ENCODE peak calls at places on chromosomes 6 and 20, in four cellular contexts. One of them, this sample, is unnamed. For H3F3A, the result is how much of the 10 kb centered on the place peaks cover.

GRCh38 chr6:34922177-34922663 is 33.2 kb downstream of the ANKS1A start:
- DNase-seq in PC-3: peak
- DNase-seq in GM23248: peak
- DNase-seq in PC-9: peak
- DNase-seq in this sample: no peak

GRCh38 chr20:25437153-25437581 is 29.7 kb downstream of the GINS1 start:
- DNase-seq in PC-9: peak
- DNase-seq in GM23248: peak
- DNase-seq in PC-3: no peak
- DNase-seq in this sample: no peak

GRCh38 chr20:40563296-40563950 is 125.6 kb downstream of the MAFB start:
- DNase-seq in PC-3: peak
- DNase-seq in PC-9: peak
- DNase-seq in GM23248: peak
- DNase-seq in this sample: no peak

GRCh38 chr6:128167552-128167951 is 266.7 kb upstream of the THEMIS start:
- DNase-seq in PC-3: peak
- DNase-seq in GM23248: peak
- DNase-seq in PC-9: no peak
- DNase-seq in this sample: no peak

GRCh38 chr20:5056801-5057599 is 55.7 kb upstream of the SLC23A2 start:
- DNase-seq in GM23248: peak
- DNase-seq in PC-9: peak
- DNase-seq in PC-3: peak
- DNase-seq in this sample: peak

GRCh38 chr6:154352898-154353585 is 3.6 kb downstream of the IPCEF1 start:
- DNase-seq in GM23248: no peak
- DNase-seq in PC-9: no peak
- DNase-seq in PC-3: no peak
- DNase-seq in this sample: no peak

GRCh38 chr20:61649879-61650200 is 397.8 kb downstream of the CDH4 start:
- DNase-seq in PC-3: no peak
- DNase-seq in GM23248: no peak
- DNase-seq in PC-9: no peak
- DNase-seq in this sample: no peak

GRCh38 chr6:20811112-20811746 is 277.0 kb downstream of the CDKAL1 start:
- DNase-seq in PC-9: peak
- DNase-seq in GM23248: peak
- DNase-seq in PC-3: peak
- DNase-seq in this sample: no peak

GRCh38 chr20:43220612-43221011 is 30.9 kb upstream of the PTPRT start:
- DNase-seq in PC-9: no peak
- DNase-seq in GM23248: peak
- DNase-seq in PC-3: no peak
- DNase-seq in this sample: no peak

GRCh38 chr6:119676230-119676629 is 326.7 kb upstream of the MAN1A1 start:
- DNase-seq in GM23248: no peak
- DNase-seq in PC-3: no peak
- DNase-seq in PC-9: no peak
- DNase-seq in this sample: no peak

GRCh38 chr6:42523158-42523814 is 40.5 kb upstream of the UBR2 start:
- DNase-seq in PC-9: no peak
- DNase-seq in GM23248: peak
- DNase-seq in PC-3: no peak
- DNase-seq in this sample: no peak

GRCh38 chr6:118784641-118785164 is 109.2 kb upstream of the ASF1A start:
- DNase-seq in GM23248: no peak
- DNase-seq in PC-9: no peak
- DNase-seq in PC-3: peak
- DNase-seq in this sample: no peak

GRCh38 chr6:79607000-79607399 is 24.1 kb upstream of the SH3BGRL2 start:
- DNase-seq in PC-9: no peak
- DNase-seq in GM23248: no peak
- DNase-seq in PC-3: no peak
- DNase-seq in this sample: no peak

GRCh38 chr6:33702345-33702977 is 9.0 kb downstream of the UQCC2 start:
- DNase-seq in PC-9: no peak
- DNase-seq in PC-3: peak
- DNase-seq in GM23248: peak
- DNase-seq in this sample: peak

GRCh38 chr6:66865771-66866170 is 1158.7 kb upstream of the EYS start:
- DNase-seq in PC-3: peak
- DNase-seq in PC-9: no peak
- DNase-seq in GM23248: no peak
- DNase-seq in this sample: no peak

GRCh38 chr6:150072201-150072600 is 3.3 kb upstream of the ULBP3 start:
- DNase-seq in PC-3: peak
- DNase-seq in PC-9: peak
- DNase-seq in GM23248: peak
- DNase-seq in this sample: peak

GRCh38 chr6:138467901-138468300 is 31.4 kb downstream of the NHSL1 start:
- DNase-seq in PC-9: no peak
- DNase-seq in PC-3: peak
- DNase-seq in GM23248: no peak
- DNase-seq in this sample: no peak

GRCh38 chr6:34001706-34002645 is 143.9 kb downstream of the GRM4 start:
- DNase-seq in PC-3: no peak
- DNase-seq in PC-9: no peak
- DNase-seq in GM23248: no peak
- DNase-seq in this sample: no peak

GRCh38 chr6:134111062-134111677 is 58.7 kb upstream of the SLC2A12 start:
- DNase-seq in PC-9: peak
- DNase-seq in PC-3: peak
- DNase-seq in GM23248: peak
- DNase-seq in this sample: peak

GRCh38 chr6:75329703-75330102 is 45.1 kb upstream of the TMEM30A start:
- DNase-seq in PC-3: no peak
- DNase-seq in GM23248: no peak
- DNase-seq in PC-9: no peak
- DNase-seq in this sample: no peak
- H3F3A ChIP-seq in PC-3: under half
- H3F3A ChIP-seq in GM23248: under half
- H3F3A ChIP-seq in PC-9: under half
- H3F3A ChIP-seq in this sample: under half

DNA sequence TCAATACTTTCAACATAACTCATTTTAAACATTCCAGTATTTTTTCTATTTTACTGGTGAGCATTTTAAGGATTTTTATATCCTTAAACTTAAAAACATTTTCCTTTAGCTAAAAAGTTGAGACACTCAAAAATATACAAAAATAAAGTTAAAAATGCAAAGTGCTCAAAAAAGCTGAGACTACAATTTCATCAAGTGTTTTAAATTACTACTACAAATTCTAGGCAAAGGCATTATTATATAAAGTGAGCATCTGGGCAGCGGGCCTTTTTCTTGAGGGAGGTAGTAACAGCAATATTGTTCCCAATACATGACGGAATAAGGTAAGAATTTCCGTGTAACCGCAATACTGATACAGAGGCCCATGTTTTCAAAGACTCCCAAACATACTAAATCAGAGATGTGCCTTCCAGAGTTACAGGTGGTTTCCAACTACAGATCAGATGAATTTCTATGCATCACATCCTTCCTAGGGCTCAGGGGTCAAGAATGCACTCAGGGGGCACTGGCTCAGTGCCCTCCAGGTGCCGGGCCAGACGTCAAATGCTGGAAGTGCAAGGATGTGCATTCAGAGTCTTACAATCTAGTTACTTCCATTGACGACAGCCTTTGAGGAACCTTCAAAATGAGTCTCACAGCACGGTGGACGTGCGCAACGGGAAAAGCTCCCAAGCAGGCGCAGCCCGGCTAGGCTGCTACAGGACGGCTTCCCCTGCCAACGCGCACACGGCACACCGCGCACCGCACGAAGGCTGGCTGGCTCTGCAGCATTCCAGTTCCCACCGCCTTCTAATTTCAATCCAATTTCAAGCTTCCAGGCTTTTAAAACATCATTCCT is 1.7 kb downstream of the PHF10 start:
- DNase-seq in GM23248: peak
- DNase-seq in PC-9: peak
- DNase-seq in PC-3: peak
- DNase-seq in this sample: peak
- H3K4me2 ChIP-seq in GM23248: peak
- H3K4me2 ChIP-seq in PC-9: peak
- H3K4me2 ChIP-seq in PC-3: peak
- H3K4me2 ChIP-seq in this sample: peak

GRCh38 chr6:89353702-89354392 is 1.3 kb upstream of the UBE2J1 start:
- DNase-seq in PC-9: no peak
- DNase-seq in GM23248: no peak
- DNase-seq in PC-3: no peak
- DNase-seq in this sample: peak

GRCh38 chr6:89355511-89356185 is 3.1 kb upstream of the UBE2J1 start:
- DNase-seq in GM23248: no peak
- DNase-seq in PC-3: no peak
- DNase-seq in PC-9: no peak
- DNase-seq in this sample: peak

GRCh38 chr6:89359561-89359960 is 7.0 kb upstream of the UBE2J1 start:
- DNase-seq in PC-3: no peak
- DNase-seq in PC-9: no peak
- DNase-seq in GM23248: no peak
- DNase-seq in this sample: no peak

GRCh38 chr6:89357390-89357789 is 4.9 kb upstream of the UBE2J1 start:
- DNase-seq in PC-9: no peak
- DNase-seq in PC-3: no peak
- DNase-seq in GM23248: no peak
- DNase-seq in this sample: peak

DNA sequence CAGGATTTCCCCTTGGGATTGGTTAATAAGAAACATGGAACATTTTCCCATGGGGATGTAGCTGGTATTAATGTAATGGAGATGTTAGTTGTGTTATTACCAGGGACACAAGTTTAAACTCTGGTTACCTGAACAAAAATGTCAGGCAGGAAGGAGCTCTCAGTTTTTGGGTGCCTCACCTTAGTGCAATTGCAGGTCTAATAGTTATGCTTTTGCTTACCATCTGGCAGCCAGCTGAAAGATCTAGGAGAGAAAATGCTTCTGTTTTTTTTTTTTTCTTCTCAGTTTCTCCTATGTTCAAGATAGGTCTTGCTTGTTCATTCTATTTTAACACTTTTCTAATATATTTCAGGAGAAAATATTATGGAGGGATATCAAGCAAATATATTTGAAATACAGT is 4.1 kb upstream of the UBE2J1 start:
- DNase-seq in PC-9: no peak
- DNase-seq in GM23248: no peak
- DNase-seq in PC-3: no peak
- DNase-seq in this sample: peak
- H3F3A ChIP-seq in PC-9: under half
- H3F3A ChIP-seq in GM23248: under half
- H3F3A ChIP-seq in PC-3: under half
- H3F3A ChIP-seq in this sample: half or more

GRCh38 chr6:167302074-167302473 is 11.0 kb downstream of the UNC93A start:
- DNase-seq in GM23248: no peak
- DNase-seq in PC-9: no peak
- DNase-seq in PC-3: no peak
- DNase-seq in this sample: no peak
- H3K4me2 ChIP-seq in GM23248: no peak
- H3K4me2 ChIP-seq in PC-9: no peak
- H3K4me2 ChIP-seq in PC-3: no peak
- H3K4me2 ChIP-seq in this sample: no peak

GRCh38 chr6:45477785-45478184 is 100.1 kb upstream of the SUPT3H start:
- DNase-seq in GM23248: no peak
- DNase-seq in PC-9: no peak
- DNase-seq in PC-3: no peak
- DNase-seq in this sample: no peak
- H3F3A ChIP-seq in GM23248: under half
- H3F3A ChIP-seq in PC-9: under half
- H3F3A ChIP-seq in PC-3: under half
- H3F3A ChIP-seq in this sample: under half